ENCODE peak calls at places on chromosomes 13 and 19, in nine cellular contexts. R is progenitor cell of endocrine pancreas, B is breast epithelium, S is heart right ventricle, I is AG04449, C is natural killer cell, N is heart left ventricle, T is epithelial cell of esophagus, A is HCT116. V is an unnamed sample.
A peak's percentile ranks its signal among the peaks of the same experiment; 100 is the strongest.

GRCh38 chr13:110388141-110388943 is 81.3 kb downstream of the COL4A2 start:
- DNase-seq in S (peak; percentile 72), B (no peak), C (no peak), R (no peak), A (no peak), N (peak; percentile 84), I (no peak), T (peak; percentile 67), V (no peak)

GRCh38 chr13:52848455-52849190 is at the start of gene PCDH8:
- DNase-seq in I (no peak), B (no peak), T (no peak), R (peak; percentile 55), A (no peak), C (no peak), N (no peak), S (no peak), V (no peak)

GRCh38 chr13:77300176-77301141 is 26.4 kb downstream of the MYCBP2 start:
- DNase-seq in B (no peak), T (peak; percentile 67), C (no peak), S (no peak), A (no peak), N (no peak), I (peak; percentile 65), R (no peak), V (no peak)

GRCh38 chr13:101917833-101918755 is 465.6 kb downstream of the ITGBL1 start:
- DNase-seq in S (no peak), C (no peak), T (no peak), B (no peak), A (no peak), I (no peak), R (no peak), N (no peak), V (no peak)

GRCh38 chr13:73809561-73809960 is 324.6 kb downstream of the KLF12 start:
- DNase-seq in C (no peak), T (peak; percentile 61), B (no peak), A (no peak), S (no peak), N (no peak), I (no peak), R (no peak), V (no peak)

GRCh38 chr13:74931698-74932433 is 550.1 kb downstream of the TBC1D4 start:
- DNase-seq in S (no peak), I (no peak), R (no peak), T (no peak), B (no peak), N (no peak), A (no peak), C (no peak), V (no peak)

GRCh38 chr13:24042710-24043440 is 117.6 kb upstream of the SPATA13 start:
- DNase-seq in R (no peak), C (no peak), A (no peak), N (no peak), T (no peak), S (no peak), B (no peak), I (no peak), V (no peak)

GRCh38 chr19:1321539-1321938 is 35.9 kb downstream of the EFNA2 start:
- DNase-seq in A (no peak), S (no peak), I (no peak), C (no peak), B (no peak), T (no peak), R (no peak), N (no peak), V (no peak)

GRCh38 chr13:113730145-113730750 is 28.8 kb upstream of the TMEM255B start:
- DNase-seq in B (no peak), S (no peak), C (no peak), T (no peak), N (no peak), A (no peak), I (no peak), R (no peak), V (no peak)

GRCh38 chr19:5002143-5002542 is 33.2 kb downstream of the KDM4B start:
- DNase-seq in N (no peak), S (no peak), C (no peak), B (no peak), A (peak; percentile 16), R (no peak), I (no peak), T (peak; percentile 65), V (peak; percentile 37)

GRCh38 chr19:28537896-28538295 is 675.1 kb downstream of the UQCRFS1 start:
- DNase-seq in I (no peak), B (no peak), N (no peak), A (no peak), T (no peak), R (no peak), S (no peak), C (no peak), V (no peak)

GRCh38 chr13:67635754-67636153 is 405.6 kb upstream of the PCDH9 start:
- DNase-seq in R (no peak), S (no peak), N (no peak), B (no peak), C (no peak), T (no peak), A (no peak), I (no peak), V (no peak)

GRCh38 chr13:23567792-23568480 is 2.3 kb upstream of the TNFRSF19 start:
- DNase-seq in T (no peak), N (no peak), A (no peak), R (no peak), C (no peak), S (no peak), B (no peak), I (no peak), V (no peak)

GRCh38 chr13:79711631-79712030 is 230.7 kb downstream of the NDFIP2 start:
- DNase-seq in I (no peak), A (no peak), B (no peak), C (no peak), T (no peak), N (no peak), R (no peak), S (no peak), V (no peak)

GRCh38 chr19:12721656-12722565 is 1.8 kb downstream of the TNPO2 start:
- DNase-seq in C (no peak), N (peak; percentile 69), S (peak; percentile 62), T (peak; percentile 63), B (peak; percentile 68), I (peak; percentile 26), A (no peak), R (peak; percentile 65), V (no peak)

GRCh38 chr19:6521718-6522646 is 8.8 kb upstream of the TNFSF9 start:
- DNase-seq in A (no peak), R (no peak), C (peak; percentile 59), I (no peak), T (no peak), B (no peak), S (no peak), N (no peak), V (no peak)

GRCh38 chr13:104143760-104144406 is 1077.7 kb upstream of the SLC10A2 start:
- DNase-seq in T (no peak), C (no peak), S (no peak), R (no peak), N (no peak), A (no peak), I (no peak), B (no peak), V (peak; percentile 40)

GRCh38 chr19:36418287-36419001 is at the start of gene ZFP82:
- DNase-seq in N (peak; percentile 87), A (no peak), T (peak; percentile 67), R (peak; percentile 84), I (peak; percentile 2), C (peak; percentile 66), B (peak; percentile 68), S (peak; percentile 86), V (no peak)

GRCh38 chr19:3469638-3470499 is 10.5 kb downstream of the SMIM24 start:
- DNase-seq in T (no peak), R (no peak), C (no peak), B (no peak), N (no peak), A (no peak), I (no peak), S (no peak), V (no peak)
- TF ChIP-seq CTCF in T (no peak), R (no peak), C (no peak), B (no peak), N (peak; percentile 19), A (peak; percentile 14), I (no peak), S (peak; percentile 13), V (no peak)

GRCh38 chr13:45713721-45714120 is 11.6 kb downstream of the CBY2 start:
- DNase-seq in R (no peak), A (no peak), C (no peak), T (no peak), S (no peak), B (no peak), N (no peak), I (no peak), V (no peak)
- TF ChIP-seq CTCF in R (no peak), A (no peak), C (no peak), T (no peak), S (no peak), B (no peak), N (no peak), I (no peak), V (no peak)

GRCh38 chr19:43229315-43229714 is 23.9 kb upstream of the PSG4 start:
- DNase-seq in C (no peak), S (no peak), N (no peak), R (no peak), I (peak; percentile 4), A (peak; percentile 56), B (no peak), T (peak; percentile 51), V (no peak)
- TF ChIP-seq CTCF in C (no peak), S (peak; percentile 43), N (peak; percentile 16), R (no peak), I (peak; percentile 5), A (peak; percentile 87), B (no peak), T (peak; percentile 54), V (no peak)

DNA sequence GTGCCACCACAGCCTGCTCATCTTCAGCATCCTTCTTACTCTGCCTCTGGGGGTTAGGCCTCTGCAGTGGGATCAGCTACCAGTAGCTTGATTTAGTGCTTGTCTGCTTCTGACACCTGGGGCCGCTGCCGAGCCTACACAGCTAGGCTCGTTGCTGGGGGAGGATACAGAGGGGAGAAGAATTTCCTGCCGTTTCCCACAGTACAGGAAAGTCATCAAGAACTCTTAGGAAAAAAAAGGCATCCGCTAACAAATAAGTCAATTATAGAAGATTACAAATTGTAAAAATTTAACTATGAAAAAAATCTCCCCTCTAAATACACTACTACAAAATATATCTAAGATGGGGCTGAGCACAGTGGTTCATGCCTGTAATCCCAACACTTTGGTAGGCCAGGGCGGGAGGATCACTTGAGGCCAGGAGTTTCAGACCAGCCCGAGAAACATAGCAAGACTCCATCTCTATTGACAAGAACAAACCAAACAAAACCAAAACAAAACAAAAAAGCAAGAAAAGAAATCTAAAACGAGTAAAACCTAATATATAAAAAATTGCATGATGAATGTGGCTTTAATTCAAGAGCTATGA is 26.7 kb downstream of the LATS2 start:
- DNase-seq in C (no peak), N (no peak), B (no peak), R (no peak), I (no peak), T (no peak), S (peak; percentile 50), A (no peak), V (no peak)
- TF ChIP-seq CTCF in C (no peak), N (peak; percentile 65), B (no peak), R (no peak), I (no peak), T (no peak), S (peak; percentile 68), A (no peak), V (no peak)